ENCODE peak calls at places on chromosomes 6 and 20, in nine cellular contexts. K is foreskin keratinocyte; W is uterus; Q is fibroblast of lung; B is left lung; E is cardiac muscle cell; T is CD8-positive, alpha-beta T cell; M is stomach; J is heart right ventricle. N is an unnamed sample.

GRCh38 chr6:125183391-125183790 is 29.8 kb downstream of the TPD52L1 start:
- DNase-seq in K (no peak), E (no peak), B (no peak), J (no peak), T (no peak), W (no peak), M (no peak), Q (no peak), N (no peak)

GRCh38 chr20:47854687-47855212 is 69.5 kb upstream of the SULF2 start:
- DNase-seq in Q (peak; percentile 43), W (no peak), B (no peak), K (peak; percentile 40), T (no peak), E (peak; percentile 79), J (no peak), M (no peak), N (no peak)

GRCh38 chr6:166381381-166381732 is 1.4 kb downstream of the MPC1 start:
- DNase-seq in K (no peak), J (no peak), W (no peak), T (no peak), E (no peak), B (no peak), Q (no peak), M (no peak), N (no peak)

GRCh38 chr6:51841656-51842055 is 245.8 kb downstream of the PKHD1 start:
- DNase-seq in M (no peak), T (no peak), E (no peak), K (no peak), W (no peak), J (no peak), Q (no peak), B (no peak), N (no peak)

GRCh38 chr6:155419161-155419560 is 36.5 kb downstream of the NOX3 start:
- DNase-seq in W (no peak), J (no peak), T (no peak), E (no peak), Q (no peak), B (no peak), M (no peak), K (no peak), N (no peak)

GRCh38 chr20:51211191-51211590 is 188.3 kb upstream of the KCNG1 start:
- DNase-seq in E (no peak), W (no peak), M (no peak), T (no peak), J (no peak), K (peak; percentile 78), Q (no peak), B (no peak), N (peak; percentile 52)

GRCh38 chr6:89597988-89598387 is 40.6 kb downstream of the LYRM2 start:
- DNase-seq in Q (peak; percentile 6), M (no peak), T (no peak), K (peak; percentile 77), E (peak; percentile 62), B (no peak), J (no peak), W (no peak), N (peak; percentile 55)

GRCh38 chr6:8329592-8329991 is 105.8 kb downstream of the SLC35B3 start:
- DNase-seq in W (no peak), J (no peak), B (no peak), Q (no peak), M (no peak), K (no peak), T (no peak), E (no peak), N (no peak)

GRCh38 chr6:5053038-5053437 is 32.1 kb upstream of the PPP1R3G start:
- DNase-seq in J (no peak), W (no peak), B (no peak), T (no peak), K (no peak), M (no peak), Q (no peak), E (peak; percentile 54), N (no peak)

GRCh38 chr6:135397172-135397952 is 100.2 kb downstream of the AHI1 start:
- DNase-seq in M (no peak), E (no peak), T (no peak), Q (no peak), K (no peak), J (no peak), B (no peak), W (no peak), N (no peak)

GRCh38 chr20:157154-157553 is at the start of gene DEFB127:
- DNase-seq in J (no peak), M (no peak), T (no peak), B (no peak), W (no peak), E (no peak), K (no peak), Q (no peak), N (no peak)

GRCh38 chr20:52945862-52946522 is 26.2 kb upstream of the TSHZ2 start:
- DNase-seq in W (no peak), K (peak; percentile 85), M (no peak), T (no peak), J (no peak), Q (no peak), B (no peak), E (no peak), N (no peak)

GRCh38 chr20:63335711-63336110 is 25.4 kb downstream of the CHRNA4 start:
- DNase-seq in W (no peak), Q (no peak), J (no peak), T (no peak), K (no peak), B (no peak), E (no peak), M (no peak), N (no peak)

GRCh38 chr20:40738976-40739375 is 49.9 kb upstream of the MAFB start:
- DNase-seq in J (no peak), W (no peak), K (no peak), T (no peak), M (no peak), E (no peak), B (no peak), Q (no peak), N (no peak)

DNA sequence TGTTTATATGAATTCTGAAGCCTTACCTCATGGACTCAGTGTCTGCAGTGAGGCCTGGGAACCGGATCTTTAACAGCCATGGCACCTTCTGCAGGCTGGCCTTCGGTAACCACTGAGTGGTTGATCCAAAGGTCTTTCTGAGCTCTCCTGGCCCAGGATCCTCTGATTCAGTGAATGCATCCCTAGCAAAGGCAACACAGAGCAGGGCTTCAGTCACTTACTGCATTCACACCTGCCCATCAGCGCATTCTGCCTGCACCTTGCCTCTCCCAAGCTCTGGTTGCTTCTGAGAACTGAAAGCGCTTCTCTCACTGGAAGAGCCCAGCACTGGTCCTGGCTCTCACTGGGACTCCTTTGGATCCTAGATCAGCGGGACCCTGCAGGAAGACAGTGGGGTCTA is 8.4 kb upstream of the CST9 start:
- DNase-seq in Q (no peak), E (no peak), T (no peak), B (no peak), K (no peak), W (no peak), M (no peak), J (no peak), N (no peak)
- H3K27ac ChIP-seq in Q (no peak overlapping the region), E (no peak overlapping the region), T (no peak overlapping the region), B (no peak overlapping the region), K (no peak overlapping the region), W (peak overlapping the region; percentile 29), M (peak overlapping the region; percentile 8), J (no peak overlapping the region), N (no peak overlapping the region)

DNA sequence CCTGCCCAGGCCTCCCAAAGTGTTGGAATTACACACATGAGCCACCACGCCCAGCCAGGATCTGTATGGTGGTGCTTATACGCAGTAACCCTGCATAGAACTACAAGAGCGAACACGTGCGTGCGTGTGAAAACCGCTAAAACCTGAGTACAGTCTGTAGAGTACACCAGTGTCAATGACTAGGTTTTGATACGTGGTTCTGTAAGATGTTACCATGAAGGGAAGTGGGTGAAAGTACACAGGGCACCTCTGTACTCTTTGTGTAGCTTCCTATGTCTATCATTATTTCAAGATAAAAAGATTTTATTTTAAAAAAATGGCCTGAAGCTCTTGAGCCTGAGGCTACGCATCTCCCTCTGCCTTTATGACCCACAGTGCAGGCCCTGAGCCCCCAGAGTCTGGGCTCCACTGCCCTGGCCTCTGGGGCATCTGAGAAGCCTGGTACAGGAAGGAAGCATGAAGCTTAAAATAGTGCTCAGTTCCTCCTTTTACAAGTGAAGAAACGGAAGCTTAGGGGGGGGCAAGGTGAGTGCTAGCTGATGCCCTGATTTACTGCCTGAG is 21.6 kb downstream of the LY86 start:
- DNase-seq in E (no peak), M (no peak), Q (no peak), B (no peak), W (no peak), K (no peak), T (peak; percentile 26), J (no peak), N (no peak)
- H3K27ac ChIP-seq in E (no peak overlapping the region), M (no peak overlapping the region), Q (no peak overlapping the region), B (no peak overlapping the region), W (no peak overlapping the region), K (no peak overlapping the region), T (peak overlapping the region; percentile 55), J (no peak overlapping the region), N (no peak overlapping the region)

GRCh38 chr6:168451805-168452204 is 10.8 kb downstream of the SMOC2 start:
- DNase-seq in M (no peak), T (no peak), B (no peak), Q (no peak), W (no peak), K (peak; percentile 52), E (no peak), J (no peak), N (no peak)
- H3K27ac ChIP-seq in M (peak overlapping the region; percentile 14), T (no peak overlapping the region), B (no peak overlapping the region), Q (no peak overlapping the region), W (peak overlapping the region; percentile 61), K (no peak overlapping the region), E (no peak overlapping the region), J (peak overlapping the region; percentile 15), N (no peak overlapping the region)

GRCh38 chr6:44113396-44113795 is 13.9 kb downstream of the MRPL14 start:
- DNase-seq in B (no peak), E (no peak), J (no peak), M (no peak), W (no peak), Q (no peak), T (no peak), K (no peak), N (no peak)

GRCh38 chr6:44119704-44120262 is 7.5 kb downstream of the MRPL14 start:
- DNase-seq in M (no peak), E (peak; percentile 40), T (no peak), J (no peak), Q (no peak), W (no peak), B (peak; percentile 75), K (no peak), N (no peak)

GRCh38 chr6:44117397-44118128 is 9.7 kb downstream of the MRPL14 start:
- DNase-seq in M (peak; percentile 65), B (peak; percentile 70), K (peak; percentile 95), E (no peak), W (no peak), J (no peak), Q (no peak), T (no peak), N (no peak)

GRCh38 chr6:44116643-44117382 is 10.4 kb downstream of the MRPL14 start:
- DNase-seq in E (peak; percentile 60), J (no peak), T (no peak), M (no peak), W (no peak), K (peak; percentile 76), Q (peak; percentile 73), B (no peak), N (no peak)

DNA sequence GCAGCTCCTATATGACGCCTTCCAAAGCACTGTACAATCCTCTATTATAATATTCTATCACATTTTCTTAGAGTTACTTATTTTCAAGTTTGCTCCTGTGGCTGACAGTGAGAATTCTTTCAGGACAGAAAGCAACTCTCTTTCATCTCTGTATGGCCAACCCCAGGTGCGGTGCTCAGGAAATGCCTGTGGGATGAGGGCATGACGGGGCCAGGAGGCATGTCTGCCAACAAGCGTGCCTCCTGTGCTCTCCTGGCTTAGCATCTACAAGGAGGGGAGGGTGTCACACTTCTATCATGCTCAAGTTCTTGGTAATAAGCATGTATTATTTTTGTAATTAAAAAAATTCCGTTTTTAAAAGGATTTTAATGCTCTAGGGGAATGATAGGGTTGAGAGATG is 11.4 kb downstream of the MRPL14 start:
- DNase-seq in J (no peak), B (no peak), Q (no peak), E (peak; percentile 33), K (peak; percentile 91), W (no peak), M (no peak), T (no peak), N (no peak)
- H3K27ac ChIP-seq in J (no peak overlapping the region), B (peak overlapping the region; percentile 38), Q (peak overlapping the region; percentile 66), E (no peak overlapping the region), K (no peak overlapping the region), W (peak overlapping the region; percentile 81), M (no peak overlapping the region), T (no peak overlapping the region), N (peak overlapping the region; percentile 98)

N was measured in epithelial cell of prostate.